ENCODE peak calls at places on chromosome 9, in ten cellular contexts. One of them, this sample, is unnamed.

GRCh38 chr9:9862412-9862811 is 750.4 kb downstream of the PTPRD start:
- DNase-seq in epithelial cell of esophagus: no peak
- DNase-seq in HT1080: no peak
- DNase-seq in endothelial cell of umbilical vein: no peak
- DNase-seq in EL: no peak
- DNase-seq in NCI-H524: no peak
- DNase-seq in T-cell: no peak
- DNase-seq in head of caudate nucleus: no peak
- DNase-seq in activated CD4-positive, alpha-beta T cell treated with anti-CD3 and anti-CD28 coated beads for 4 hours: no peak
- DNase-seq in upper lobe of right lung: no peak
- DNase-seq in this sample: no peak

GRCh38 chr9:123234853-123235252 is 33.5 kb downstream of the STRBP start:
- DNase-seq in upper lobe of right lung: no peak
- DNase-seq in endothelial cell of umbilical vein: no peak
- DNase-seq in head of caudate nucleus: no peak
- DNase-seq in epithelial cell of esophagus: no peak
- DNase-seq in NCI-H524: no peak
- DNase-seq in activated CD4-positive, alpha-beta T cell treated with anti-CD3 and anti-CD28 coated beads for 4 hours: no peak
- DNase-seq in EL: no peak
- DNase-seq in T-cell: no peak
- DNase-seq in HT1080: no peak
- DNase-seq in this sample: no peak

GRCh38 chr9:107163370-107163769 is 119.7 kb upstream of the RAD23B start:
- DNase-seq in epithelial cell of esophagus: no peak
- DNase-seq in activated CD4-positive, alpha-beta T cell treated with anti-CD3 and anti-CD28 coated beads for 4 hours: no peak
- DNase-seq in EL: no peak
- DNase-seq in upper lobe of right lung: no peak
- DNase-seq in NCI-H524: no peak
- DNase-seq in head of caudate nucleus: no peak
- DNase-seq in T-cell: no peak
- DNase-seq in endothelial cell of umbilical vein: no peak
- DNase-seq in HT1080: no peak
- DNase-seq in this sample: no peak

GRCh38 chr9:137387034-137387890 is 35.7 kb downstream of the EXD3 start:
- DNase-seq in activated CD4-positive, alpha-beta T cell treated with anti-CD3 and anti-CD28 coated beads for 4 hours: peak
- DNase-seq in EL: no peak
- DNase-seq in NCI-H524: no peak
- DNase-seq in endothelial cell of umbilical vein: peak
- DNase-seq in T-cell: peak
- DNase-seq in upper lobe of right lung: no peak
- DNase-seq in head of caudate nucleus: no peak
- DNase-seq in HT1080: no peak
- DNase-seq in epithelial cell of esophagus: no peak
- DNase-seq in this sample: no peak

GRCh38 chr9:1979815-1980367 is 35.3 kb upstream of the SMARCA2 start:
- DNase-seq in T-cell: no peak
- DNase-seq in upper lobe of right lung: no peak
- DNase-seq in HT1080: no peak
- DNase-seq in head of caudate nucleus: no peak
- DNase-seq in NCI-H524: peak
- DNase-seq in endothelial cell of umbilical vein: no peak
- DNase-seq in activated CD4-positive, alpha-beta T cell treated with anti-CD3 and anti-CD28 coated beads for 4 hours: no peak
- DNase-seq in epithelial cell of esophagus: peak
- DNase-seq in EL: peak
- DNase-seq in this sample: no peak

GRCh38 chr9:126119731-126120130 is 206.9 kb upstream of the MVB12B start:
- DNase-seq in activated CD4-positive, alpha-beta T cell treated with anti-CD3 and anti-CD28 coated beads for 4 hours: no peak
- DNase-seq in upper lobe of right lung: no peak
- DNase-seq in EL: no peak
- DNase-seq in endothelial cell of umbilical vein: no peak
- DNase-seq in NCI-H524: no peak
- DNase-seq in epithelial cell of esophagus: no peak
- DNase-seq in T-cell: no peak
- DNase-seq in HT1080: no peak
- DNase-seq in head of caudate nucleus: no peak
- DNase-seq in this sample: no peak

GRCh38 chr9:105206821-105207699 is 37.4 kb upstream of the SLC44A1 start:
- DNase-seq in endothelial cell of umbilical vein: no peak
- DNase-seq in HT1080: no peak
- DNase-seq in T-cell: no peak
- DNase-seq in NCI-H524: no peak
- DNase-seq in epithelial cell of esophagus: peak
- DNase-seq in EL: no peak
- DNase-seq in head of caudate nucleus: no peak
- DNase-seq in activated CD4-positive, alpha-beta T cell treated with anti-CD3 and anti-CD28 coated beads for 4 hours: no peak
- DNase-seq in upper lobe of right lung: no peak
- DNase-seq in this sample: no peak

GRCh38 chr9:69273162-69273561 is 51.9 kb upstream of the ENTREP1 start:
- DNase-seq in endothelial cell of umbilical vein: no peak
- DNase-seq in head of caudate nucleus: no peak
- DNase-seq in EL: no peak
- DNase-seq in HT1080: no peak
- DNase-seq in NCI-H524: no peak
- DNase-seq in upper lobe of right lung: no peak
- DNase-seq in epithelial cell of esophagus: no peak
- DNase-seq in T-cell: no peak
- DNase-seq in activated CD4-positive, alpha-beta T cell treated with anti-CD3 and anti-CD28 coated beads for 4 hours: no peak
- DNase-seq in this sample: no peak

GRCh38 chr9:96449522-96449843 is 486 bp upstream of the HABP4 start:
- DNase-seq in T-cell: no peak
- DNase-seq in upper lobe of right lung: no peak
- DNase-seq in activated CD4-positive, alpha-beta T cell treated with anti-CD3 and anti-CD28 coated beads for 4 hours: no peak
- DNase-seq in EL: no peak
- DNase-seq in endothelial cell of umbilical vein: no peak
- DNase-seq in NCI-H524: peak
- DNase-seq in HT1080: no peak
- DNase-seq in epithelial cell of esophagus: no peak
- DNase-seq in head of caudate nucleus: no peak
- DNase-seq in this sample: no peak

GRCh38 chr9:133429641-133430161 is 7.5 kb downstream of the ADAMTS13 start:
- DNase-seq in upper lobe of right lung: no peak
- DNase-seq in head of caudate nucleus: no peak
- DNase-seq in activated CD4-positive, alpha-beta T cell treated with anti-CD3 and anti-CD28 coated beads for 4 hours: no peak
- DNase-seq in epithelial cell of esophagus: peak
- DNase-seq in endothelial cell of umbilical vein: peak
- DNase-seq in HT1080: no peak
- DNase-seq in EL: peak
- DNase-seq in NCI-H524: peak
- DNase-seq in T-cell: no peak
- DNase-seq in this sample: no peak

GRCh38 chr9:123655681-123656423 is 274.1 kb downstream of the DENND1A start:
- DNase-seq in EL: no peak
- DNase-seq in endothelial cell of umbilical vein: no peak
- DNase-seq in upper lobe of right lung: no peak
- DNase-seq in HT1080: no peak
- DNase-seq in T-cell: no peak
- DNase-seq in head of caudate nucleus: no peak
- DNase-seq in epithelial cell of esophagus: no peak
- DNase-seq in activated CD4-positive, alpha-beta T cell treated with anti-CD3 and anti-CD28 coated beads for 4 hours: no peak
- DNase-seq in NCI-H524: no peak
- DNase-seq in this sample: no peak